ENCODE peak calls at places on chromosome 7, in seven cellular contexts. N is CD8-positive, alpha-beta T cell; F is HCT116; O is naive thymus-derived CD4-positive, alpha-beta T cell; X is transverse colon; C is uterus; B is fibroblast of lung. U is an unnamed sample. For H3K4me1 and H3K27me3, the result is how much of the 10 kb centered on the place peaks cover.

GRCh38 chr7:11638026-11638774 is 193.8 kb downstream of the THSD7A start:
- DNase-seq in C (no peak), F (no peak), O (no peak), B (no peak), N (no peak), X (no peak), U (no peak)

GRCh38 chr7:143345428-143345900 is 17.0 kb downstream of the FAM131B start:
- DNase-seq in O (peak), N (peak), X (peak), C (no peak), B (peak), F (peak), U (peak)

GRCh38 chr7:94440460-94441039 is 45.9 kb downstream of the COL1A2 start:
- DNase-seq in F (no peak), O (no peak), C (no peak), B (peak), N (no peak), X (peak), U (peak)

GRCh38 chr7:124130-124949 is 68.0 kb upstream of the FAM20C start:
- DNase-seq in B (no peak), O (no peak), N (no peak), C (no peak), X (no peak), F (no peak), U (no peak)

GRCh38 chr7:158357106-158357897 is 230.3 kb downstream of the PTPRN2 start:
- DNase-seq in N (no peak), C (no peak), B (no peak), O (no peak), F (no peak), X (no peak), U (no peak)

GRCh38 chr7:28804990-28805389 is 153.1 kb downstream of the TRIL start:
- DNase-seq in N (no peak), B (peak), C (no peak), X (no peak), O (no peak), F (no peak), U (no peak)

GRCh38 chr7:112930787-112931186 is 140.6 kb upstream of the TMEM168 start:
- DNase-seq in O (no peak), B (peak), C (no peak), N (no peak), X (no peak), F (no peak), U (peak)

GRCh38 chr7:54837167-54837566 is 78.2 kb upstream of the SEC61G start:
- DNase-seq in O (no peak), B (no peak), X (no peak), F (no peak), C (no peak), N (no peak), U (no peak)

GRCh38 chr7:110548372-110548771 is 542.6 kb upstream of the LRRN3 start:
- DNase-seq in X (no peak), B (no peak), O (no peak), F (no peak), N (no peak), C (no peak), U (peak)

GRCh38 chr7:107622429-107622828 is 38.2 kb upstream of the SLC26A4 start:
- DNase-seq in B (peak), F (no peak), O (no peak), N (no peak), C (no peak), X (no peak), U (peak)

GRCh38 chr7:22563621-22564241 is 63.7 kb upstream of the STEAP1B start:
- DNase-seq in O (no peak), B (peak), N (no peak), C (no peak), X (no peak), F (no peak), U (no peak)

GRCh38 chr7:16136896-16137295 is 284.4 kb downstream of the CRPPA start:
- DNase-seq in F (no peak), O (no peak), B (no peak), X (no peak), C (no peak), N (no peak), U (no peak)

GRCh38 chr7:155800741-155801267 is 11.5 kb downstream of the SHH start:
- DNase-seq in B (no peak), F (no peak), C (no peak), N (no peak), X (no peak), O (no peak), U (no peak)

GRCh38 chr7:4774007-4774406 is 1.4 kb upstream of the AP5Z1 start:
- DNase-seq in F (no peak), O (no peak), C (no peak), X (no peak), N (no peak), B (no peak), U (no peak)

GRCh38 chr7:4776160-4776623 is 769 bp downstream of the AP5Z1 start:
- DNase-seq in F (no peak), O (no peak), B (no peak), C (no peak), N (no peak), X (no peak), U (no peak)

GRCh38 chr7:4772306-4772705 is 3.1 kb upstream of the AP5Z1 start:
- DNase-seq in C (no peak), F (no peak), X (no peak), N (no peak), B (no peak), O (no peak), U (no peak)

GRCh38 chr7:4774804-4775280 is 581 bp upstream of the AP5Z1 start:
- DNase-seq in B (peak), O (no peak), F (peak), X (no peak), N (no peak), C (no peak), U (peak)

GRCh38 chr7:4775281-4776159 is at the start of gene AP5Z1:
- DNase-seq in X (peak), C (peak), F (peak), N (peak), O (peak), B (peak), U (peak)
- H3K27ac ChIP-seq in X (peak), C (peak), F (peak), N (peak), O (peak), B (peak), U (peak)

DNA sequence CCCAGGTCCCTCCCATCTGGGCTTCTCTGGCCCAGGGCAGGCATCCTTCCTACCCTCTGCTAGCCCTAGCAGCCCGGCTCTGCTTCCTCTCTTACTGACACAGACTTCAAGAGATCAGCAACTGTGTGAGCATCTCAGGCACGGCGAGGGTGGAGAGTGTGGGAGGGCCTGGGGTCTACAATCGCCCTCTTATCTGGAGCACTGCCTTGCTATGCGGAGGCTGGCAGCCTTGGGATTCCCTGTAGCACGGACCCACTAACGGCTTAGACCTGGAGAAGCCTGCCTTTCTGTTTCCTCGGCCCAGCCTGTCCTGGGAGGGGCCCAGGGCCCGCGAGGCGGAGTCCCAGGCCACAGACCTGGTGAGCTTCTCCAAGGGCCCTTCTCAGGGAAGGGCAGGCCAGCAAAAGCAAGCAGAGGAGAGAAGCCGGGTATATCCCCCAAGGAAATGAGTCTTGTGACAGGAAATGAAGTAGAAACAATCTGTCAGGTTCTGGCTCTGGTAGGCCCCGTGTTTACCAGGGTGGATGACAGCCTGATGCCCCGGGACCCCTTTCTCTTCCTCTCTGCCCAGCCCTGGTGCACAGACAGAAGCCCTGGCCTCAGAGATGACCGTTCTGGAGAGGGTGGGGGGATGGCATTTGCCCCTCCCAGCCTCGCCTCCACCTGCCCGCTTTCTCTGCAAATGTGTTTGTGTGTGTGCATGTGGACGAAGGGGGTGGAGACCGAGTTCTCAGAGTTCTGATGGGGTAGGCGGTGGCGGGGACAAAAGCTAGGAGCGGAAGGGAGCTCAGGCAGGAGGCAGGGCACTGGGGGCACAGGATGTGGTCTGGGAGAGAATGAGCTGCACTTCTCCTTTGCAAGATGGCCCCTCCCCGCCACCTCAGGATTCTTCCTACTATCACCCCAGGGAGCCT is 2.5 kb downstream of the LRCH4 start:
- DNase-seq in O (peak), C (no peak), X (peak), B (peak), N (peak), F (no peak), U (no peak)
- H3K4me1 ChIP-seq in O (under half), C (under half), X (under half), B (under half), N (under half), F (under half), U (under half)

DNA sequence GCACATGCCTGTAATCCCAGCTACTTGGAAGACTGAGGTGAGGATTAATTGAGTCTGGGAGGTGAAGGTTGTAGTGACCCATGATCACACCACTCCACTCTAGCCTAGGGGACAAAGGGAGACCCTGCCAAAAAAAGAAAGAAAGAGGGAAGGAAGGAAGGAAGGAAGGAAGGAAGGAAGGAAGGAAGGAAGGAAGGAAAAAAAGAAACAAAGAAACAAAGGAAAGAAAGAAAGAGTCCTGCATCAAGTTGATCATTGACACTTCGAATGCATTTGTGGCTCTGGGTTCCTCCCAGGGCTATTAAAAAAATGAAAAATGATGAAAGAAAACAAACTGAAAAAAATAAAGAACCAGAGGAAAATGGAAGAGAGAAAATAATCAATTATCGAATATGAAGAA is 3.9 kb upstream of the PRRT4 start:
- DNase-seq in F (no peak), N (no peak), C (no peak), O (no peak), B (no peak), X (no peak), U (no peak)
- H3K27me3 ChIP-seq in F (under half), N (under half), C (under half), O (under half), B (under half), X (half or more), U (under half)

GRCh38 chr7:151729521-151729921 is 147.4 kb downstream of the PRKAG2 start:
- DNase-seq in C (no peak), X (no peak), N (no peak), F (no peak), B (no peak), O (no peak), U (no peak)

GRCh38 chr7:151732834-151733585 is 143.9 kb downstream of the PRKAG2 start:
- DNase-seq in N (no peak), O (no peak), F (no peak), C (no peak), B (no peak), X (no peak), U (no peak)

GRCh38 chr7:151730591-151730990 is 146.3 kb downstream of the PRKAG2 start:
- DNase-seq in O (no peak), N (no peak), F (no peak), B (no peak), C (no peak), X (no peak), U (no peak)

GRCh38 chr7:151731022-151731441 is 145.9 kb downstream of the PRKAG2 start:
- DNase-seq in O (no peak), B (no peak), X (no peak), F (no peak), C (no peak), N (no peak), U (no peak)

DNA sequence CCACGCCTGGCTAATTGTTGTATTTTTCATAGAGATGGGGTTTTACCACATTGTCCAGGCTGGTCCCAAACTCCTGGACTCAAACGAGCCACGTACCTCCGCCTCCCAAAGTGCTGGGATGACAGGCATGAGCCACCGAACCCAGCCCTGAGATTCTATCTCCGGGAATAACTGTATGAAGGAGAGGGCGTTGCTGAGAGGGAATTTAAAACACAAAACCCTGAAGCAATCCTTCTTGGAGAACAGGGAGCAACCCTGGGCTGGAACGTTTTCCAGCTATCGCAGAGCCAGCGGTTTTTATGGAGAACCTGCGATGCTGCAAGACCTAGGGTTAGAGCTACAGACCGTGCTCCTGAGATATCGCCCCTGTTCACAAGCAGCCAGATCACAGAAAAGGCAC is 144.6 kb downstream of the PRKAG2 start:
- DNase-seq in C (no peak), O (no peak), F (no peak), N (no peak), B (no peak), X (no peak), U (no peak)
- H3K27ac ChIP-seq in C (no peak), O (no peak), F (no peak), N (no peak), B (no peak), X (no peak), U (no peak)

GRCh38 chr7:50336909-50337703 is 32.6 kb downstream of the IKZF1 start:
- DNase-seq in N (no peak), B (no peak), C (no peak), X (no peak), O (no peak), F (no peak), U (no peak)

GRCh38 chr7:50341709-50342108 is 37.2 kb downstream of the IKZF1 start:
- DNase-seq in N (no peak), B (no peak), F (no peak), O (no peak), C (no peak), X (no peak), U (no peak)

GRCh38 chr7:50335795-50336754 is 31.6 kb downstream of the IKZF1 start:
- DNase-seq in F (no peak), O (no peak), C (no peak), N (peak), X (peak), B (no peak), U (no peak)

GRCh38 chr7:50342616-50343114 is 38.1 kb downstream of the IKZF1 start:
- DNase-seq in C (no peak), F (no peak), N (no peak), O (peak), X (peak), B (no peak), U (no peak)

GRCh38 chr7:50339990-50340500 is 35.5 kb downstream of the IKZF1 start:
- DNase-seq in N (no peak), B (no peak), C (no peak), X (peak), O (no peak), F (no peak), U (no peak)
- H3K4me1 ChIP-seq in N (half or more), B (under half), C (under half), X (under half), O (half or more), F (under half), U (under half)

GRCh38 chr7:21543528-21544302 is 876 bp downstream of the DNAH11 start:
- DNase-seq in C (no peak), B (peak), N (no peak), X (no peak), O (no peak), F (no peak), U (no peak)
- H3K27me3 ChIP-seq in C (under half), B (under half), N (under half), X (half or more), O (under half), F (under half), U (half or more)

GRCh38 chr7:66352071-66352470 is 146.9 kb downstream of the TPST1 start:
- DNase-seq in N (no peak), F (no peak), O (no peak), C (no peak), B (no peak), X (peak), U (no peak)
- H3K27ac ChIP-seq in N (no peak), F (no peak), O (no peak), C (no peak), B (no peak), X (no peak), U (peak)

GRCh38 chr7:2104716-2105115 is 128.0 kb downstream of the MAD1L1 start:
- DNase-seq in X (no peak), B (no peak), F (no peak), N (no peak), C (peak), O (no peak), U (no peak)
- H3K4me1 ChIP-seq in X (under half), B (under half), F (under half), N (under half), C (under half), O (under half), U (under half)

GRCh38 chr7:41503438-41503837 is 199.5 kb downstream of the INHBA start:
- DNase-seq in X (no peak), O (no peak), B (peak), F (no peak), C (no peak), N (no peak), U (peak)

GRCh38 chr7:41507686-41508268 is 195.1 kb downstream of the INHBA start:
- DNase-seq in F (no peak), X (no peak), N (no peak), C (no peak), O (no peak), B (no peak), U (no peak)

GRCh38 chr7:41504581-41504980 is 198.3 kb downstream of the INHBA start:
- DNase-seq in C (no peak), F (no peak), X (no peak), B (peak), N (no peak), O (no peak), U (no peak)

GRCh38 chr7:41508755-41509154 is 194.1 kb downstream of the INHBA start:
- DNase-seq in F (no peak), N (no peak), X (no peak), B (no peak), O (no peak), C (no peak), U (peak)
- H3K27me3 ChIP-seq in F (under half), N (under half), X (under half), B (under half), O (under half), C (under half), U (under half)